ENCODE peak calls at places on chromosomes 5 and 9, in ten cellular contexts. F, N, X, I, C, L, T, K, M and G are unnamed samples.

GRCh38 chr5:68730220-68731010 is 363.4 kb upstream of the SLC30A5 start:
- DNase-seq in N (peak; percentile 88), K (no peak), F (no peak), I (no peak), X (no peak), M (no peak), L (no peak), T (no peak), C (no peak), G (peak; percentile 51)

GRCh38 chr5:154757647-154758406 is 2.6 kb downstream of the LARP1 start:
- DNase-seq in X (no peak), M (peak; percentile 22), F (no peak), I (no peak), K (peak; percentile 34), L (no peak), T (no peak), N (no peak), C (peak; percentile 62), G (peak; percentile 56)

GRCh38 chr5:75185763-75186162 is 50.9 kb downstream of the ANKRD31 start:
- DNase-seq in K (no peak), N (no peak), M (no peak), X (no peak), C (no peak), L (no peak), I (no peak), F (no peak), T (no peak), G (no peak)

GRCh38 chr9:136267261-136268111 is 21.9 kb upstream of the QSOX2 start:
- DNase-seq in X (no peak), I (peak; percentile 84), F (peak; percentile 58), L (peak; percentile 86), M (peak; percentile 94), C (peak; percentile 91), K (peak; percentile 90), T (peak; percentile 88), N (peak; percentile 84), G (peak; percentile 92)

GRCh38 chr9:37917315-37917731 is 13.4 kb upstream of the SLC25A51 start:
- DNase-seq in X (no peak), F (no peak), K (no peak), M (no peak), C (no peak), L (no peak), T (no peak), I (no peak), N (no peak), G (no peak)

GRCh38 chr9:113973963-113974413 is 97.9 kb downstream of the ZNF618 start:
- DNase-seq in I (no peak), T (no peak), L (no peak), X (no peak), N (no peak), M (no peak), K (no peak), F (no peak), C (no peak), G (no peak)

GRCh38 chr9:83166369-83166768 is 103.4 kb upstream of the RASEF start:
- DNase-seq in N (no peak), I (peak; percentile 34), X (no peak), L (no peak), M (no peak), K (no peak), C (no peak), F (no peak), T (no peak), G (no peak)

GRCh38 chr9:76459691-76460635 is 981 bp downstream of the GCNT1 start:
- DNase-seq in M (peak; percentile 76), X (no peak), I (peak; percentile 36), L (peak; percentile 25), K (peak; percentile 71), T (no peak), F (no peak), C (peak; percentile 65), N (peak; percentile 66), G (no peak)

GRCh38 chr9:111944467-111944866 is 47.9 kb downstream of the UGCG start:
- DNase-seq in T (no peak), N (peak; percentile 43), C (no peak), M (no peak), I (no peak), L (no peak), X (no peak), F (no peak), K (no peak), G (no peak)

GRCh38 chr5:110544603-110545002 is 181.9 kb downstream of the TMEM232 start:
- DNase-seq in L (no peak), M (no peak), X (no peak), I (no peak), C (no peak), K (no peak), N (no peak), T (no peak), F (no peak), G (no peak)

GRCh38 chr5:171450423-171451246 is 31.2 kb downstream of the FGF18 start:
- DNase-seq in K (no peak), L (peak; percentile 69), X (no peak), F (no peak), T (peak; percentile 83), I (no peak), M (peak; percentile 69), N (peak; percentile 74), C (peak; percentile 63), G (peak; percentile 78)

GRCh38 chr5:170634236-170634990 is 130.6 kb downstream of the KCNIP1 start:
- DNase-seq in T (no peak), X (no peak), L (no peak), I (no peak), C (peak; percentile 17), N (no peak), K (no peak), M (no peak), F (no peak), G (peak; percentile 52)

GRCh38 chr9:113530942-113531341 is 67.4 kb downstream of the RGS3 start:
- DNase-seq in X (no peak), L (no peak), I (no peak), F (no peak), T (no peak), K (no peak), C (peak; percentile 34), N (no peak), M (no peak), G (no peak)

GRCh38 chr9:134024828-134025605 is at the start of gene BRD3OS:
- DNase-seq in N (peak; percentile 100), T (peak; percentile 99), F (peak; percentile 99), M (peak; percentile 100), K (peak; percentile 98), L (peak; percentile 96), I (peak; percentile 98), X (peak; percentile 93), C (peak; percentile 98), G (peak; percentile 98)
- H3K27ac ChIP-seq in N (peak within 1 kb of the TSS; percentile 59), T (peak within 1 kb of the TSS; percentile 51), F (no peak within 1 kb of the TSS), M (no peak within 1 kb of the TSS), K (peak within 1 kb of the TSS; percentile 54), L (peak within 1 kb of the TSS; percentile 43), I (no peak within 1 kb of the TSS), X (no peak within 1 kb of the TSS), C (peak within 1 kb of the TSS; percentile 37), G (no peak within 1 kb of the TSS)

DNA sequence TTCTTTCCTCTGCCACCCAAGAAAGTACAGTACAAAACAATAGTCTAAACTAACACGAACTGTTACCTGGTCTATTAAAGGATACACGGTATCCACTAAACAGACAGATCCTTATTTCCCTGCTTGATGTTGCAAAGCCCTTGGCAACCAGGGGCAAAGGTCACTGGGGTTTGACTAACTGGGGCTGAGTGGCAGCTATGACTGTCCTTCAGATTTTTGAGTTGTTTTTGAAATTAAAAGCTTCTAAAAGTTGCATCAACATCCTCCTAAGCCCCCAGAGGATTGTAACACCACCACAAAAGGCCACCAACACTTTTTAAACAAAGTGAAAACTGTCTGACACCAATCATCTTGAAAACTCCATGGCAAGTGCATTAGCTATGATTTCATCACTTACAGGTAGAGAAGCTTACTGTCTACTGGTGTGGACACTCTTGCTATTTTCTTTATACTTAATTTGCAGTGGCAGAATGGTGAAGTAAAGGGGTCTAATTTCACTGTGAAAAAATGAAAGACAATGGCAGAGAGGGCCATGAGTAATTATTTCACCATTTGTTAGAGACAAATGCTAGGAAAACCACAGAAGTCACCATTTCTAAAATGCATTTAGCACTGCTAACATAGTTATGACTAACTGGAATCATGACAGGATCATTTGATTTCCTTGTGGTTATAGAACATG is 292.4 kb downstream of the EFNA5 start:
- DNase-seq in I (no peak), M (no peak), T (no peak), F (no peak), L (no peak), N (peak; percentile 12), K (peak; percentile 63), X (no peak), C (peak; percentile 63), G (no peak)
- H3K9me3 ChIP-seq in I (no peaks in the 10 kb centered on the region), M (no peaks in the 10 kb centered on the region), T (no peaks in the 10 kb centered on the region), F (no peaks in the 10 kb centered on the region), L (no peaks in the 10 kb centered on the region), N (no peaks in the 10 kb centered on the region), K (no peaks in the 10 kb centered on the region), X (no peaks in the 10 kb centered on the region), C (no peaks in the 10 kb centered on the region), G (no peaks in the 10 kb centered on the region)

GRCh38 chr5:119304439-119304838 is 51.4 kb upstream of the TNFAIP8 start:
- DNase-seq in M (no peak), I (no peak), N (no peak), T (no peak), L (no peak), X (no peak), C (no peak), K (no peak), F (no peak), G (no peak)
- H3K4me1 ChIP-seq in M (no peaks in the 10 kb centered on the region), I (peaks cover 23% of the 10 kb centered on the region), N (peaks cover 21% of the 10 kb centered on the region), T (no peaks in the 10 kb centered on the region), L (no peaks in the 10 kb centered on the region), X (peaks cover 35% of the 10 kb centered on the region), C (peaks cover 27% of the 10 kb centered on the region), K (peaks cover 71% of the 10 kb centered on the region), F (no peaks in the 10 kb centered on the region), G (no peaks in the 10 kb centered on the region)

GRCh38 chr5:128579669-128580068 is 41.6 kb upstream of the FBN2 start:
- DNase-seq in X (no peak), F (no peak), M (no peak), I (no peak), C (no peak), N (no peak), T (no peak), L (no peak), K (no peak), G (no peak)

GRCh38 chr5:128572546-128573339 is 34.7 kb upstream of the FBN2 start:
- DNase-seq in T (no peak), X (no peak), F (no peak), I (no peak), K (no peak), N (peak; percentile 37), M (no peak), L (no peak), C (no peak), G (no peak)

GRCh38 chr5:128579111-128579510 is 41.1 kb upstream of the FBN2 start:
- DNase-seq in C (no peak), X (no peak), L (no peak), M (no peak), N (peak; percentile 66), I (no peak), T (no peak), K (no peak), F (no peak), G (no peak)

DNA sequence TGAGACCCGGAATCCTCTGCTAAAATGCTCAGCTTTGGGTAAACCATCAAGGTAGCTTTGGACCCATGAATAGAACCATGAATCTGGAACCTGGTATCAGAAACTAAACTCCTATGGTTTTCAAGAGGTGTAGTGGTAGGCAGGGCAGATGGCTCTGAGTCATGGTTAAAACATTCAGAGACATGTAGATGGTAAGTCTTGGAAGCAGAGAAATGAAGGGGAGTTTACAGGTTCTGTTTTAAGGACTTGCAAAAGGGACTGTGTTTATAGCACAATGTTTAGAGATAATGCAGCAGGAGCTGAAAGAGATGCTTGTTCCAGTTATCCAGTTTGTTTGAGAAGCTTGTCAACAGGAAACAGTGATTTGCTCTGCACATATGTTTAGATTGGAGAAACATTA is 36.0 kb upstream of the FBN2 start:
- DNase-seq in T (no peak), N (no peak), C (no peak), F (no peak), I (no peak), M (no peak), X (no peak), L (no peak), K (no peak), G (no peak)
- H3K27ac ChIP-seq in T (no peak overlapping the region), N (no peak overlapping the region), C (no peak overlapping the region), F (no peak overlapping the region), I (no peak overlapping the region), M (no peak overlapping the region), X (no peak overlapping the region), L (no peak overlapping the region), K (no peak overlapping the region), G (no peak overlapping the region)